ENCODE peak calls at places on chromosome 4, in nine cellular contexts. P is H9; Z is transverse colon; H is ovary; G is hepatocyte; O is effector memory CD4-positive, alpha-beta T cell; M is psoas muscle; F is kidney; E is A549. L is an unnamed sample.

GRCh38 chr4:82360298-82361177 is 13.3 kb downstream of the HNRNPD start:
- DNase-seq in P (no peak), Z (no peak), H (no peak), G (peak; percentile 20), O (no peak), M (no peak), F (no peak), E (no peak), L (no peak)

GRCh38 chr4:101515099-101515498 is 167.8 kb upstream of the PPP3CA start:
- DNase-seq in P (no peak), Z (no peak), H (no peak), G (no peak), O (no peak), M (no peak), F (no peak), E (no peak), L (no peak)

GRCh38 chr4:169620846-169621228 is 459 bp downstream of the CLCN3 start:
- DNase-seq in P (no peak), Z (peak; percentile 28), H (no peak), G (peak; percentile 57), O (no peak), M (no peak), F (no peak), E (peak; percentile 2), L (peak; percentile 18)

GRCh38 chr4:5708171-5708828 is at the start of gene EVC2:
- DNase-seq in P (peak; percentile 65), Z (peak; percentile 58), H (peak; percentile 87), G (peak; percentile 70), O (no peak), M (peak; percentile 81), F (peak; percentile 92), E (peak; percentile 13), L (peak; percentile 72)

GRCh38 chr4:73922766-73923630 is 53.8 kb downstream of the CXCL1 start:
- DNase-seq in P (no peak), Z (no peak), H (no peak), G (no peak), O (no peak), M (no peak), F (no peak), E (no peak), L (no peak)

GRCh38 chr4:69098470-69098869 is 2.2 kb downstream of the UGT2B7 start:
- DNase-seq in P (no peak), Z (no peak), H (no peak), G (no peak), O (no peak), M (no peak), F (no peak), E (no peak), L (no peak)

GRCh38 chr4:4541040-4541631 is 712 bp downstream of the STX18 start:
- DNase-seq in P (no peak), Z (peak; percentile 46), H (no peak), G (peak; percentile 46), O (no peak), M (peak; percentile 18), F (no peak), E (peak; percentile 27), L (no peak)

GRCh38 chr4:13966241-13967195 is 339.0 kb upstream of the BOD1L1 start:
- DNase-seq in P (no peak), Z (no peak), H (no peak), G (no peak), O (no peak), M (no peak), F (no peak), E (no peak), L (no peak)

GRCh38 chr4:165378398-165378762 is 428 bp upstream of the CPE start:
- DNase-seq in P (no peak), Z (no peak), H (no peak), G (no peak), O (no peak), M (no peak), F (no peak), E (no peak), L (no peak)

GRCh38 chr4:165375465-165375864 is 3.3 kb upstream of the CPE start:
- DNase-seq in P (no peak), Z (no peak), H (no peak), G (no peak), O (no peak), M (no peak), F (no peak), E (no peak), L (no peak)

GRCh38 chr4:165381821-165382373 is 3.1 kb downstream of the CPE start:
- DNase-seq in P (no peak), Z (no peak), H (no peak), G (no peak), O (no peak), M (no peak), F (no peak), E (no peak), L (no peak)

GRCh38 chr4:165379662-165380061 is 854 bp downstream of the CPE start:
- DNase-seq in P (peak; percentile 59), Z (no peak), H (peak; percentile 34), G (peak; percentile 46), O (no peak), M (peak; percentile 13), F (no peak), E (no peak), L (peak; percentile 13)

DNA sequence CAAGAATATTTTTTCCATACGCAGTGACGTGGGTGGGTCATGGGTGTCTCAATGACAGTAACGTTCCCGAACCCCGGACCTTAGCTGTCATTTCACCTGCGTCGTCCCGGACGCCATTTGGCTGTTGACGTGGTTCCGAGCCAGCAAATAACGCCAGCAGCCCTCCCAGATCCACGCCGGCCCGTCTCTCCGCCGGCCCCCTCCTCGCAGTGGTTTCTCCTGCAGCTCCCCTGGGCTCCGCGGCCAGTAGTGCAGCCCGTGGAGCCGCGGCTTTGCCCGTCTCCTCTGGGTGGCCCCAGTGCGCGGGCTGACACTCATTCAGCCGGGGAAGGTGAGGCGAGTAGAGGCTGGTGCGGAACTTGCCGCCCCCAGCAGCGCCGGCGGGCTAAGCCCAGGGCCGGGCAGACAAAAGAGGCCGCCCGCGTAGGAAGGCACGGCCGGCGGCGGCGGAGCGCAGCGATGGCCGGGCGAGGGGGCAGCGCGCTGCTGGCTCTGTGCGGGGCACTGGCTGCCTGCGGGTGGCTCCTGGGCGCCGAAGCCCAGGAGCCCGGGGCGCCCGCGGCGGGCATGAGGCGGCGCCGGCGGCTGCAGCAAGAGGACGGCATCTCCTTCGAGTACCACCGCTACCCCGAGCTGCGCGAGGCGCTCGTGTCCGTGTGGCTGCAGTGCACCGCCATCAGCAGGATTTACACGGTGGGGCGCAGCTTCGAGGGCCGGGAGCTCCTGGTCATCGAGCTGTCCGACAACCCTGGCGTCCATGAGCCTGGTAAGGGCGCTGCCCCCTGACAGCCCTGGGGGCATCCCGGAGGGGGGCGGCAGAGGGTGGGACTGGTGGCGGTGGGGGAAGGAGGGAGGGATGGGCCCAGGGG is at the start of gene CPE:
- DNase-seq in P (peak; percentile 68), Z (peak; percentile 77), H (peak; percentile 81), G (peak; percentile 93), O (peak; percentile 6), M (peak; percentile 81), F (peak; percentile 91), E (peak; percentile 58), L (peak; percentile 75)
- H3K27ac ChIP-seq in P (no peak within 1 kb of the TSS), Z (peak within 1 kb of the TSS; percentile 58), H (peak within 1 kb of the TSS; percentile 63), G (peak within 1 kb of the TSS; percentile 62), O (no peak within 1 kb of the TSS), M (peak within 1 kb of the TSS; percentile 24), F (peak within 1 kb of the TSS; percentile 44), E (peak within 1 kb of the TSS; percentile 53), L (peak within 1 kb of the TSS; percentile 64)

GRCh38 chr4:7808752-7809151 is 130.9 kb downstream of the AFAP1 start:
- DNase-seq in P (no peak), Z (no peak), H (no peak), G (no peak), O (no peak), M (no peak), F (no peak), E (no peak), L (no peak)

GRCh38 chr4:7806724-7807123 is 132.9 kb downstream of the AFAP1 start:
- DNase-seq in P (no peak), Z (no peak), H (no peak), G (no peak), O (no peak), M (no peak), F (no peak), E (no peak), L (no peak)

GRCh38 chr4:7807351-7807921 is 132.2 kb downstream of the AFAP1 start:
- DNase-seq in P (no peak), Z (no peak), H (no peak), G (no peak), O (no peak), M (no peak), F (peak; percentile 76), E (no peak), L (no peak)

GRCh38 chr4:7806080-7806630 is 133.5 kb downstream of the AFAP1 start:
- DNase-seq in P (peak; percentile 45), Z (peak; percentile 62), H (peak; percentile 88), G (no peak), O (no peak), M (peak; percentile 74), F (peak; percentile 96), E (peak; percentile 61), L (peak; percentile 88)

DNA sequence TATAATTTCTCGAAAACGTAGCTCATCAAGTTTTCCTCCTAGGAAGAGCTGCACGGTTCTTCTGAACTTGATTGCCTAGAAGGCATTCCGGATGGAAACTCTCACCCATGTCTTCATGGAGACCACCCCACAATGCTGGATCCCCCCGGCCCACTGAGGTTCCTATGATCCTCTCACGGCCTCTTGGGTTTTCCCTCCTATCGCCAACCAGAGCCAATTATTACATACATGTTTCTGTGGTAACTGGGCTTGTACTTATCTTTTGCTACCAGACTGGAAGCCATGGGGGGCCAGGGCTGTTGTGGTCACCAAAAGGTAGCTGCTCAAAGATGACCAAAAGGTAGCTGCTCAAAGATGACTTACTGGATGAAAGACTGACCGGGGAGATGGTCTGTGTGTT is 131.5 kb downstream of the AFAP1 start:
- DNase-seq in P (no peak), Z (no peak), H (no peak), G (no peak), O (no peak), M (no peak), F (no peak), E (no peak), L (no peak)
- H3K4me1 ChIP-seq in P (peaks cover 4% of the 10 kb centered on the region), Z (peaks cover 58% of the 10 kb centered on the region), H (peaks cover 14% of the 10 kb centered on the region), G (peaks cover 47% of the 10 kb centered on the region), O (no peaks in the 10 kb centered on the region), M (peaks cover 35% of the 10 kb centered on the region), F (peaks cover 31% of the 10 kb centered on the region), E (peaks cover 82% of the 10 kb centered on the region), L (peaks cover 40% of the 10 kb centered on the region)

GRCh38 chr4:138238521-138239292 is 3.4 kb downstream of the SLC7A11 start:
- DNase-seq in P (no peak), Z (no peak), H (no peak), G (no peak), O (no peak), M (no peak), F (no peak), E (no peak), L (no peak)
- H3K27ac ChIP-seq in P (no peak overlapping the region), Z (no peak overlapping the region), H (no peak overlapping the region), G (no peak overlapping the region), O (no peak overlapping the region), M (no peak overlapping the region), F (no peak overlapping the region), E (peak overlapping the region; percentile 99), L (no peak overlapping the region)

DNA sequence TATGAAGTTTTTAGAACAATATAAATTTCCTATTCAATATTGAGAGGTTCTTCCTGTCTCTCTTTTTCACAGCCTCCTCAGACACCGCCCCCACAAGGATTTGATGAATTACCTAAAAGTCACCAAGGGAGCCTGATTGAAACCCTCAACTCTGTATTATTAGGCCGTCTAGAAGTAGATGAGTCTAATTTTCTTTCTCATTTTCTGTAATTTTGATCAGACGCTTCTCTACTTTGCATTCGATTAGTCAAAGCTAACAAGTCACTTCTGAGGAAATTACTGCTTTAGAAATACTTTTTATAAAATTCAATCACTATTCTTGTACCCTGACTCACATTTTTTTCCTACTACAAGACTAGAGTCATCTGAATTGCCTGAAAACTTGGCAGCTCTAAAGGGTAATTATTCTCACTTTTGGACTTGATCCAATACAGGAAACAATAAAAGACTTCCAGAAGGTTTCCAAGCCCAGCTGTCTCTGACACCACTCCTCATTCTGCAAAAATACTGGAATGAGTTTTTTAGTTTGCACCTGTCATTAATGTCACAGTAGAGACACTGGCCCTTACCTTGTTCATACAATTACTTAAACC is 111.2 kb downstream of the ELOVL6 start:
- DNase-seq in P (no peak), Z (no peak), H (no peak), G (peak; percentile 11), O (no peak), M (no peak), F (no peak), E (no peak), L (no peak)
- H3K4me1 ChIP-seq in P (peaks cover 8% of the 10 kb centered on the region), Z (peaks cover 22% of the 10 kb centered on the region), H (peaks cover 3% of the 10 kb centered on the region), G (peaks cover 5% of the 10 kb centered on the region), O (peaks cover 8% of the 10 kb centered on the region), M (no peaks in the 10 kb centered on the region), F (no peaks in the 10 kb centered on the region), E (peaks cover 31% of the 10 kb centered on the region), L (peaks cover 14% of the 10 kb centered on the region)